ENCODE peak calls at places on chromosomes 2 and 18, in six cellular contexts. One of them, this sample, is unnamed.

GRCh38 chr2:10054424-10054823 is 11.1 kb downstream of the KLF11 start:
- DNase-seq in caudate nucleus: no peak
- DNase-seq in right lobe of liver: peak
- DNase-seq in immature natural killer cell: no peak
- DNase-seq in stimulated activated CD8-positive, alpha-beta memory T cell treated with anti-CD3 and anti-CD28 coated beads, Interleukin-15, amount 100 ng/mL, for 1 hour: no peak
- DNase-seq in nephron progenitor cell: no peak
- DNase-seq in this sample: no peak

GRCh38 chr18:68316636-68317035 is 398.3 kb downstream of the TMX3 start:
- DNase-seq in immature natural killer cell: no peak
- DNase-seq in nephron progenitor cell: no peak
- DNase-seq in caudate nucleus: no peak
- DNase-seq in stimulated activated CD8-positive, alpha-beta memory T cell treated with anti-CD3 and anti-CD28 coated beads, Interleukin-15, amount 100 ng/mL, for 1 hour: no peak
- DNase-seq in right lobe of liver: no peak
- DNase-seq in this sample: no peak

GRCh38 chr2:38430196-38430595 is 53.1 kb upstream of the ATL2 start:
- DNase-seq in stimulated activated CD8-positive, alpha-beta memory T cell treated with anti-CD3 and anti-CD28 coated beads, Interleukin-15, amount 100 ng/mL, for 1 hour: no peak
- DNase-seq in caudate nucleus: no peak
- DNase-seq in nephron progenitor cell: no peak
- DNase-seq in right lobe of liver: no peak
- DNase-seq in immature natural killer cell: no peak
- DNase-seq in this sample: no peak

GRCh38 chr2:239574054-239574433 is 173.2 kb upstream of the HDAC4 start:
- DNase-seq in stimulated activated CD8-positive, alpha-beta memory T cell treated with anti-CD3 and anti-CD28 coated beads, Interleukin-15, amount 100 ng/mL, for 1 hour: no peak
- DNase-seq in right lobe of liver: no peak
- DNase-seq in nephron progenitor cell: no peak
- DNase-seq in immature natural killer cell: no peak
- DNase-seq in caudate nucleus: no peak
- DNase-seq in this sample: no peak

GRCh38 chr2:30511122-30512083 is 64.4 kb downstream of the LCLAT1 start:
- DNase-seq in caudate nucleus: no peak
- DNase-seq in immature natural killer cell: no peak
- DNase-seq in right lobe of liver: no peak
- DNase-seq in nephron progenitor cell: peak
- DNase-seq in stimulated activated CD8-positive, alpha-beta memory T cell treated with anti-CD3 and anti-CD28 coated beads, Interleukin-15, amount 100 ng/mL, for 1 hour: no peak
- DNase-seq in this sample: peak

GRCh38 chr18:34767601-34768027 is 57.5 kb downstream of the DTNA start:
- DNase-seq in nephron progenitor cell: no peak
- DNase-seq in immature natural killer cell: no peak
- DNase-seq in caudate nucleus: no peak
- DNase-seq in stimulated activated CD8-positive, alpha-beta memory T cell treated with anti-CD3 and anti-CD28 coated beads, Interleukin-15, amount 100 ng/mL, for 1 hour: no peak
- DNase-seq in right lobe of liver: no peak
- DNase-seq in this sample: peak

GRCh38 chr2:96505231-96505889 is at the start of gene NEURL3:
- DNase-seq in nephron progenitor cell: peak
- DNase-seq in stimulated activated CD8-positive, alpha-beta memory T cell treated with anti-CD3 and anti-CD28 coated beads, Interleukin-15, amount 100 ng/mL, for 1 hour: no peak
- DNase-seq in caudate nucleus: no peak
- DNase-seq in immature natural killer cell: no peak
- DNase-seq in right lobe of liver: no peak
- DNase-seq in this sample: no peak

GRCh38 chr2:98515571-98515927 is 70.9 kb downstream of the INPP4A start:
- DNase-seq in immature natural killer cell: no peak
- DNase-seq in caudate nucleus: no peak
- DNase-seq in stimulated activated CD8-positive, alpha-beta memory T cell treated with anti-CD3 and anti-CD28 coated beads, Interleukin-15, amount 100 ng/mL, for 1 hour: no peak
- DNase-seq in nephron progenitor cell: no peak
- DNase-seq in right lobe of liver: no peak
- DNase-seq in this sample: no peak

GRCh38 chr18:5995626-5996025 is 100.3 kb upstream of the TMEM200C start:
- DNase-seq in caudate nucleus: no peak
- DNase-seq in nephron progenitor cell: no peak
- DNase-seq in stimulated activated CD8-positive, alpha-beta memory T cell treated with anti-CD3 and anti-CD28 coated beads, Interleukin-15, amount 100 ng/mL, for 1 hour: no peak
- DNase-seq in right lobe of liver: no peak
- DNase-seq in immature natural killer cell: no peak
- DNase-seq in this sample: no peak

GRCh38 chr18:76466410-76466991 is 28.5 kb downstream of the ZNF516 start:
- DNase-seq in stimulated activated CD8-positive, alpha-beta memory T cell treated with anti-CD3 and anti-CD28 coated beads, Interleukin-15, amount 100 ng/mL, for 1 hour: no peak
- DNase-seq in caudate nucleus: no peak
- DNase-seq in right lobe of liver: no peak
- DNase-seq in immature natural killer cell: no peak
- DNase-seq in nephron progenitor cell: no peak
- DNase-seq in this sample: no peak

GRCh38 chr2:55364189-55365055 is 55.2 kb downstream of the CCDC88A start:
- DNase-seq in nephron progenitor cell: no peak
- DNase-seq in right lobe of liver: no peak
- DNase-seq in immature natural killer cell: no peak
- DNase-seq in stimulated activated CD8-positive, alpha-beta memory T cell treated with anti-CD3 and anti-CD28 coated beads, Interleukin-15, amount 100 ng/mL, for 1 hour: no peak
- DNase-seq in caudate nucleus: no peak
- DNase-seq in this sample: no peak

GRCh38 chr2:117960231-117960630 is 53.6 kb downstream of the CCDC93 start:
- DNase-seq in immature natural killer cell: no peak
- DNase-seq in right lobe of liver: no peak
- DNase-seq in caudate nucleus: no peak
- DNase-seq in nephron progenitor cell: no peak
- DNase-seq in stimulated activated CD8-positive, alpha-beta memory T cell treated with anti-CD3 and anti-CD28 coated beads, Interleukin-15, amount 100 ng/mL, for 1 hour: no peak
- DNase-seq in this sample: no peak

GRCh38 chr2:198137733-198138132 is 333.3 kb downstream of the PLCL1 start:
- DNase-seq in right lobe of liver: no peak
- DNase-seq in stimulated activated CD8-positive, alpha-beta memory T cell treated with anti-CD3 and anti-CD28 coated beads, Interleukin-15, amount 100 ng/mL, for 1 hour: no peak
- DNase-seq in nephron progenitor cell: no peak
- DNase-seq in caudate nucleus: no peak
- DNase-seq in immature natural killer cell: no peak
- DNase-seq in this sample: peak

GRCh38 chr18:55588001-55588875 is at the start of gene TCF4:
- DNase-seq in immature natural killer cell: peak
- DNase-seq in caudate nucleus: peak
- DNase-seq in right lobe of liver: peak
- DNase-seq in stimulated activated CD8-positive, alpha-beta memory T cell treated with anti-CD3 and anti-CD28 coated beads, Interleukin-15, amount 100 ng/mL, for 1 hour: no peak
- DNase-seq in nephron progenitor cell: peak
- DNase-seq in this sample: peak

GRCh38 chr2:72892506-72893173 is 5.4 kb downstream of the SPR start:
- DNase-seq in immature natural killer cell: peak
- DNase-seq in caudate nucleus: no peak
- DNase-seq in stimulated activated CD8-positive, alpha-beta memory T cell treated with anti-CD3 and anti-CD28 coated beads, Interleukin-15, amount 100 ng/mL, for 1 hour: no peak
- DNase-seq in right lobe of liver: peak
- DNase-seq in nephron progenitor cell: peak
- DNase-seq in this sample: peak

GRCh38 chr2:240024766-240025165 is 376 bp downstream of the NDUFA10 start:
- DNase-seq in nephron progenitor cell: peak
- DNase-seq in immature natural killer cell: no peak
- DNase-seq in stimulated activated CD8-positive, alpha-beta memory T cell treated with anti-CD3 and anti-CD28 coated beads, Interleukin-15, amount 100 ng/mL, for 1 hour: no peak
- DNase-seq in caudate nucleus: no peak
- DNase-seq in right lobe of liver: no peak
- DNase-seq in this sample: no peak

GRCh38 chr2:131105950-131106801 is 1.0 kb downstream of the PLEKHB2 start:
- DNase-seq in immature natural killer cell: peak
- DNase-seq in caudate nucleus: no peak
- DNase-seq in right lobe of liver: peak
- DNase-seq in nephron progenitor cell: peak
- DNase-seq in stimulated activated CD8-positive, alpha-beta memory T cell treated with anti-CD3 and anti-CD28 coated beads, Interleukin-15, amount 100 ng/mL, for 1 hour: no peak
- DNase-seq in this sample: peak